ENCODE peak calls at places on chromosome 17, in ten cellular contexts. M is HFF-Myc; I is adrenal gland; Z is fibroblast of pulmonary artery; J is heart right ventricle; B is CD8-positive, alpha-beta T cell; T is HepG2; O is RWPE2; L is nephron progenitor cell; C is BE2C. G is an unnamed sample.

GRCh38 chr17:11871773-11872172 is 125.5 kb downstream of the ZNF18 start:
- DNase-seq in M (no peak), T (no peak), L (no peak), O (no peak), J (no peak), C (peak; percentile 4), I (no peak), Z (no peak), B (no peak), G (no peak)

GRCh38 chr17:76553163-76553908 is 13.5 kb downstream of the PRCD start:
- DNase-seq in B (no peak), J (no peak), C (peak; percentile 69), I (no peak), Z (no peak), T (no peak), M (no peak), O (no peak), L (no peak), G (no peak)

GRCh38 chr17:75535119-75535537 is 9.6 kb downstream of the LLGL2 start:
- DNase-seq in T (no peak), J (no peak), B (peak; percentile 54), M (no peak), L (no peak), O (no peak), I (no peak), C (no peak), Z (no peak), G (no peak)

GRCh38 chr17:22265807-22266206 is 573.5 kb downstream of the KCNJ18 start:
- DNase-seq in J (no peak), T (no peak), C (no peak), Z (no peak), B (no peak), I (no peak), L (no peak), O (no peak), M (no peak), G (no peak)

GRCh38 chr17:74645010-74645409 is 21.5 kb upstream of the CD300E start:
- DNase-seq in C (no peak), B (no peak), O (no peak), I (no peak), M (no peak), T (no peak), L (no peak), J (no peak), Z (no peak), G (no peak)

GRCh38 chr17:31726980-31727427 is 132.0 kb downstream of the COPRS start:
- DNase-seq in B (no peak), L (no peak), M (no peak), J (no peak), O (no peak), T (no peak), C (no peak), I (no peak), Z (peak; percentile 10), G (peak; percentile 81)

GRCh38 chr17:72361892-72362291 is 241.1 kb downstream of the SOX9 start:
- DNase-seq in J (no peak), C (no peak), L (no peak), I (no peak), B (no peak), T (no peak), Z (no peak), O (no peak), M (no peak), G (peak; percentile 58)

GRCh38 chr17:48244121-48244711 is 136.7 kb downstream of the SNX11 start:
- DNase-seq in L (no peak), O (no peak), Z (peak; percentile 77), T (no peak), I (no peak), C (no peak), B (no peak), J (no peak), M (no peak), G (peak; percentile 29)

GRCh38 chr17:1108810-1109605 is 70.8 kb downstream of the ABR start:
- DNase-seq in L (peak; percentile 72), J (peak; percentile 68), M (no peak), Z (peak; percentile 58), B (peak; percentile 60), T (no peak), I (peak; percentile 64), O (no peak), C (peak; percentile 34), G (peak; percentile 44)

GRCh38 chr17:80473701-80474100 is 2.7 kb downstream of the NPTX1 start:
- DNase-seq in B (no peak), Z (no peak), C (no peak), O (no peak), T (no peak), M (no peak), I (no peak), L (no peak), J (no peak), G (no peak)

GRCh38 chr17:60391419-60392041 is 403 bp downstream of the USP32 start:
- DNase-seq in I (no peak), J (no peak), B (no peak), M (no peak), O (peak; percentile 78), C (peak; percentile 81), T (no peak), L (peak; percentile 81), Z (no peak), G (no peak)

GRCh38 chr17:18093616-18094408 is 6.1 kb downstream of the DRG2 start:
- DNase-seq in L (no peak), B (no peak), O (no peak), M (peak; percentile 42), J (peak; percentile 50), T (peak; percentile 78), Z (peak; percentile 87), I (peak; percentile 88), C (peak; percentile 59), G (peak; percentile 83)

GRCh38 chr17:81231766-81232581 is 6.9 kb downstream of the TEPSIN start:
- DNase-seq in O (no peak), M (no peak), T (no peak), B (no peak), L (no peak), C (no peak), I (no peak), Z (no peak), J (no peak), G (no peak)

GRCh38 chr17:80513892-80514291 is 30.7 kb upstream of the RPTOR start:
- DNase-seq in I (no peak), Z (peak; percentile 54), M (no peak), O (no peak), T (no peak), B (no peak), C (no peak), L (no peak), J (no peak), G (peak; percentile 86)

GRCh38 chr17:53148058-53148457 is 674.7 kb upstream of the KIF2B start:
- DNase-seq in M (no peak), B (no peak), T (no peak), L (no peak), C (no peak), I (no peak), J (no peak), O (no peak), Z (no peak), G (no peak)

GRCh38 chr17:53150101-53150698 is 672.5 kb upstream of the KIF2B start:
- DNase-seq in L (no peak), C (peak; percentile 22), M (no peak), T (peak; percentile 4), J (no peak), B (no peak), O (no peak), Z (peak; percentile 3), I (no peak), G (no peak)
- TF ChIP-seq CTCF in L (peak; percentile 16), C (peak; percentile 76), M (no peak), T (no peak), J (no peak), B (no peak), O (peak; percentile 36), Z (peak; percentile 6), I (no peak), G (no peak)

GRCh38 chr17:57456622-57457021 is 200.3 kb downstream of the MSI2 start:
- DNase-seq in J (no peak), L (no peak), M (no peak), I (no peak), O (no peak), B (no peak), Z (no peak), C (no peak), T (no peak), G (no peak)
- TF ChIP-seq CTCF in J (no peak), L (no peak), M (no peak), I (no peak), O (no peak), B (no peak), Z (no peak), C (no peak), T (no peak), G (no peak)

DNA sequence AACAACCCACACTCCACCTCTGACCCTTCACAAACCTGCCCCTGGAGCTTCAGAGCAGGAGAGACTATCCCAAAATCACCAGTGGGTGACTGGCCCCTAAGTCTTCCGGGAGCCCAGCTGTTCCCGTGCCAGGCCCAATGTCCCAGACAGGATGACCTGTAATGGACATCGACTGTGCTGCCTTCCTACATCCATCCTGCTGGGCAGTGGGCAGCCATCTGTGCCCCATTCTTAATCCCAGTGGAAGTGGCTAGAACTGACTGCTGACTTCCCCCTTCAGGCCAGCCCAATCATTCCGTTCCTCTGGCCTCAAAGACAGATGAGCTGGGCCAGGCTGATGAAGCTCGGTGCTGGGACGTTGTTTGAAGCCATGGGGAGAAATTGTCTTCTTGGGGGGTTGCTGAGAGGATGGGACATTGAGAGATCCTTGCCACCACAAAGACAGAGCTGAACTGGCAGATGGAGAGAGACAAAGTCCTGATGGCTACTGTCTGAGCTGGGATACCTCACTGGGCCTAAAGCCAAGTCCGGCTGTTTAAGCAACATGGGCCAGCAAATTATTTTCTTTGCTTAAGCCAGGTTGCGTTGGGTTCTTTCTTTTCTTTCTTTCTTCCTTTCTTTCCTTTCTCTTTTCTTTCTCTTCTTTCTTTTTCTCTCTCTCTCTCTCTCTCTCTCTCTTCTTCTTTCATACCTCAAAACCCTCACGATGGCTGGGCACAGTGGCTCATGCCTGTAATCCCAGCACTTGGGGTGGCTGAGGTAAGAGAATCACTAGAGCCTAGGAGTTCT is 17.9 kb upstream of the ALOX15B start:
- DNase-seq in C (no peak), M (no peak), I (no peak), Z (no peak), L (no peak), T (no peak), J (no peak), O (no peak), B (no peak), G (no peak)
- TF ChIP-seq CTCF in C (no peak), M (no peak), I (no peak), Z (no peak), L (no peak), T (no peak), J (no peak), O (no peak), B (no peak), G (no peak)

DNA sequence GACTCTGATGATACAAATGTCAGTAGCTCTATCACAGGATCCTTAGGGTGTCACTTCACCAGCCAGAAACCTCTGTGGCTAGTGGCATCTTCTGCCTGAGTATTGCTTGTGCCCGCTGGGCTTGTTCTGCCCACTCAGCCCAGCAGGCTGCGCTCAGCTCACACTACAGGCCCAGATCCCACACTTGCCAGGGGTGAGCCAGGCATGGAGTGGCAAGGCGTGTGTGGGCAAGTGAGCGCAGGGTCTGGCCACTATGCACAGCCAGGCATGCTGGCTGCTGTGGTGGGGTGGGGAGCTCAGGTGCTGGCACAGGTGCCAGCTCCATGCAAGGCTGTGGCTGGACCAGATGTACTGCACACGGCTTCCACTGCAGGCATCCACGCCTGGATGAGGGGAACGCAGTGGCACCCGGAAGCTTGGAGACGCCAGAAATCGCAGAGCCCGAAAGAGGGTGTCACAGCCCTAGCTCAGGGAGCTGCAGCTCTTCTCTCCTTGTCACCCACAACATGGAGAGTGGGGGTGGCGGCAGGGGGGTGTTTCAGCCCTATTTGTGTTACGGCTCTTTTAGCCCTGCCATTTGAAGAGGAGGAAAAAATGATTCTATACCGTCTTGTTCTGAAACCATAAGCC is 10.2 kb downstream of the CFAP97D1 start:
- DNase-seq in C (no peak), B (no peak), M (no peak), O (no peak), Z (peak; percentile 11), J (no peak), L (no peak), I (no peak), T (peak; percentile 26), G (no peak)
- TF ChIP-seq CTCF in C (no peak), B (no peak), M (peak; percentile 19), O (peak; percentile 34), Z (peak; percentile 24), J (no peak), L (no peak), I (no peak), T (peak; percentile 91), G (peak; percentile 26)